ENCODE peak calls at places on chromosomes 2 and 18, in six cellular contexts. A, U, C, X, V and S are unnamed samples.
A peak's percentile ranks its signal among the peaks of the same experiment; 100 is the strongest.

GRCh38 chr2:183253441-183254130 is 129.3 kb downstream of the NUP35 start:
- DNase-seq in X (no peak), C (no peak), U (no peak), V (no peak), A (no peak), S (no peak)

GRCh38 chr2:223086360-223086981 is 34.5 kb downstream of the KCNE4 start:
- DNase-seq in X (no peak), A (no peak), U (no peak), C (no peak), V (peak; percentile 70), S (no peak)

GRCh38 chr2:45014016-45014702 is 4.9 kb upstream of the SIX2 start:
- DNase-seq in V (peak; percentile 20), C (peak; percentile 48), U (peak; percentile 43), X (no peak), A (no peak), S (no peak)

GRCh38 chr2:118814368-118814767 is 33.1 kb downstream of the EN1 start:
- DNase-seq in X (no peak), C (no peak), U (no peak), V (no peak), A (no peak), S (no peak)

GRCh38 chr18:50268022-50268747 is 1.9 kb upstream of the CFAP53 start:
- DNase-seq in V (peak; percentile 61), C (peak; percentile 60), A (peak; percentile 85), U (peak; percentile 78), X (peak; percentile 7), S (peak; percentile 83)

GRCh38 chr18:51370996-51371395 is 173.5 kb upstream of the MEX3C start:
- DNase-seq in C (no peak), U (no peak), X (no peak), A (no peak), V (no peak), S (no peak)

GRCh38 chr2:42063383-42064171 is 15.8 kb downstream of the PKDCC start:
- DNase-seq in V (peak; percentile 91), U (no peak), A (no peak), X (peak; percentile 91), C (no peak), S (no peak)

GRCh38 chr2:157442136-157442535 is 1.8 kb downstream of the CYTIP start:
- DNase-seq in X (no peak), U (no peak), A (no peak), V (no peak), C (no peak), S (no peak)

GRCh38 chr2:126913881-126914495 is 15.3 kb downstream of the TEX51 start:
- DNase-seq in U (no peak), C (no peak), A (peak; percentile 46), V (no peak), X (no peak), S (no peak)

GRCh38 chr18:48829443-48830149 is 121.2 kb downstream of the SMAD7 start:
- DNase-seq in A (peak; percentile 61), U (peak; percentile 25), V (no peak), C (no peak), X (no peak), S (no peak)

GRCh38 chr2:84022810-84023431 is 436.2 kb downstream of the SUCLG1 start:
- DNase-seq in C (no peak), V (peak; percentile 6), A (no peak), U (no peak), X (peak; percentile 60), S (no peak)

GRCh38 chr2:135650721-135651120 is 90.9 kb upstream of the UBXN4 start:
- DNase-seq in C (no peak), U (no peak), A (no peak), X (no peak), V (peak; percentile 18), S (no peak)

GRCh38 chr2:44075536-44075935 is 79.7 kb upstream of the LRPPRC start:
- DNase-seq in U (no peak), V (peak; percentile 44), X (peak; percentile 52), A (no peak), C (no peak), S (no peak)

GRCh38 chr18:78242307-78242643 is 737.3 kb upstream of the SALL3 start:
- DNase-seq in V (no peak), U (no peak), X (no peak), C (no peak), A (peak; percentile 76), S (no peak)

GRCh38 chr18:76351961-76352581 is 143.0 kb downstream of the ZNF516 start:
- DNase-seq in C (peak; percentile 15), A (peak; percentile 98), U (no peak), V (peak; percentile 66), X (peak; percentile 92), S (no peak)

GRCh38 chr18:67483952-67484351 is 32.6 kb downstream of the DSEL start:
- DNase-seq in C (no peak), U (no peak), V (no peak), X (no peak), A (no peak), S (no peak)

GRCh38 chr2:38171208-38171858 is 95.4 kb upstream of the CYP1B1 start:
- DNase-seq in X (no peak), U (no peak), A (no peak), V (peak; percentile 18), C (no peak), S (no peak)

GRCh38 chr2:42513252-42513918 is 19.6 kb upstream of the KCNG3 start:
- DNase-seq in X (peak; percentile 43), V (peak; percentile 38), C (peak; percentile 22), A (no peak), U (peak; percentile 37), S (no peak)

GRCh38 chr18:31248783-31249521 is 69.0 kb upstream of the DSG1 start:
- DNase-seq in V (peak; percentile 91), A (no peak), X (peak; percentile 18), C (no peak), U (no peak), S (no peak)

GRCh38 chr2:84904717-84905174 is 710 bp upstream of the TMSB10 start:
- DNase-seq in C (peak; percentile 50), V (peak; percentile 71), U (peak; percentile 83), A (peak; percentile 95), X (peak; percentile 55), S (no peak)

GRCh38 chr2:235911125-235911524 is 257.1 kb downstream of the GBX2 start:
- DNase-seq in C (no peak), V (no peak), A (no peak), U (no peak), X (no peak), S (no peak)

GRCh38 chr2:205883965-205884364 is 201.7 kb downstream of the NRP2 start:
- DNase-seq in A (no peak), X (no peak), V (no peak), C (no peak), U (no peak), S (no peak)

GRCh38 chr2:230413465-230413864 is 2.5 kb upstream of the SP100 start:
- DNase-seq in V (no peak), A (no peak), C (no peak), X (no peak), U (no peak), S (no peak)

GRCh38 chr2:127569274-127570065 is 34.0 kb downstream of the MYO7B start:
- DNase-seq in V (peak; percentile 83), X (peak; percentile 76), C (no peak), A (peak; percentile 59), U (no peak), S (no peak)

GRCh38 chr2:200373196-200373595 is 66.7 kb downstream of the SPATS2L start:
- DNase-seq in A (no peak), U (no peak), V (peak; percentile 33), C (no peak), X (no peak), S (no peak)
- H3K4me1 ChIP-seq in A (peaks cover 27% of the 10 kb centered on the region), U (peaks cover 17% of the 10 kb centered on the region), V (peaks cover 15% of the 10 kb centered on the region), C (peaks cover 27% of the 10 kb centered on the region), X (peaks cover 17% of the 10 kb centered on the region), S (peaks cover 49% of the 10 kb centered on the region)

DNA sequence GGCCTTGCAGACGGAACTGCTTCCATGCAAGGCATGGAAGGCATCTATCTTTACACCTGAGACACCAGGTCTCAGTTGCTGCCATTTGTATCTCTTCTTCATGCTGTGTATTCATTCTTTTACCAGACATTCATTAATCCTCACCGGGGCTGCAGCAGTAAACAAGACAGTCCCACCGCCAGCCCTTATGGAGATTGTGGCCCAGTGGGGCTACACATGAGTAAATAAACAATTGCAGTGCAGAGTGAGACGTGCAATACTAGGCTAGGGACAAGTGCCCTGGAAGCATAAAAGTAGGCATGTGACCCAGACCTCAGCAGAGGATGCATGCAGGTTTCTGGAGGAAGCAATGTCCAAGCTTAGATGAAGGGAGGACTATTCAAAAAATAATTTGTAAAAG is 497.6 kb upstream of the KLHL29 start:
- DNase-seq in A (no peak), U (no peak), X (no peak), V (no peak), C (no peak), S (no peak)
- H3K4me3 ChIP-seq in A (no peak overlapping the region), U (no peak overlapping the region), X (no peak overlapping the region), V (no peak overlapping the region), C (no peak overlapping the region), S (no peak overlapping the region)

GRCh38 chr2:46887028-46887885 is 28.3 kb downstream of the MCFD2 start:
- DNase-seq in V (peak; percentile 87), U (no peak), C (no peak), X (peak; percentile 60), A (peak; percentile 35), S (no peak)

GRCh38 chr2:46891956-46892553 is 23.6 kb downstream of the MCFD2 start:
- DNase-seq in A (no peak), V (no peak), X (no peak), C (no peak), U (no peak), S (no peak)

GRCh38 chr2:46885376-46885775 is 30.2 kb downstream of the MCFD2 start:
- DNase-seq in V (peak; percentile 87), A (peak; percentile 17), X (peak; percentile 80), U (no peak), C (no peak), S (no peak)

GRCh38 chr2:46886268-46887027 is 29.2 kb downstream of the MCFD2 start:
- DNase-seq in U (no peak), A (no peak), C (no peak), V (no peak), X (no peak), S (no peak)

DNA sequence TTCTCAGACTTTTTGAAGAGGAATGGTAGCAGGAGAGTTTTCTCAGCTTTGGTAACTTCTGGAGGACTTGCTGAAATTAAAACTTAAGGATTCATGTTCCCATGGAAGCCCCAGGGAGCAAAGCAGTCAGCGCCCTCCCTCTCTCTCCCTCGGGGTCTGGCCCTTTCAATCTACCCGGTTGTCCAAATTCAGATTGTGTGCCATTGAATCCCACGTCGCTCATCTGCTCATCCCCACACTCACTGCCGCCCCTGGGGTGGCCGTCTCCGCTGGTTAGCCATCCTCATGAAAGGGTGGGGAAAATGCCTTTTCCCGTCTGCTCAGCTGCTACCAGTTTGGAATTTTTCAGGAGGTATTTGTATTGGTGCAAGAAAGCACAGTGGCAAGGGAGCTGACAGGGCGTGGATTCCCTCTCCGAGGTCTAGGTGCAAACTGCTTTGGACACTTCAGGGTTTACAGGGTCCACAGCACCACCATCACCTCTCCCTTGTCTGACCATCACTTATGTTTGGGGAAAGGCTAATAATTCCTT is 27.1 kb downstream of the MCFD2 start:
- DNase-seq in V (no peak), U (no peak), A (peak; percentile 53), C (no peak), X (no peak), S (no peak)
- H3K4me1 ChIP-seq in V (peaks cover 20% of the 10 kb centered on the region), U (no peaks in the 10 kb centered on the region), A (peaks cover 7% of the 10 kb centered on the region), C (no peaks in the 10 kb centered on the region), X (peaks cover 22% of the 10 kb centered on the region), S (no peaks in the 10 kb centered on the region)

DNA sequence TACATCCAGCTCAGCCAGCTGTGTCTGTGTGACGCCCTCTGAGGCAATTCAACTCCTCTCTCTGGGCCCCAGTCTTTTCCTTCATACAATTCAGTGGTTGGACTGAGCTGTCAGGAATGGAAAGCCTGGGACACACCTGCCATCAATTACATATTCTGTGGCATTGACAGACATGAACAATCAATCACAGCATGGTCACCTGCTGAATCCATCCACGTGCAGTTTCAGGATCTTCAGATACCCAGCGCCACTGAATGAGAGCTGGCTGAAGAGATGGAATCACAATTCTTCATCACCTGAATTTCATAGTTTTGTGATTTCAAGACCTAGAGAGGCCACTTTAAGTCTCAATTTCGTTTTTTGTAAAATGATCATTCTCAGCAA is 5.1 kb downstream of the ADRA2B start:
- DNase-seq in U (no peak), X (no peak), C (no peak), V (no peak), A (peak; percentile 19), S (no peak)
- H3K4me3 ChIP-seq in U (no peak overlapping the region), X (no peak overlapping the region), C (no peak overlapping the region), V (no peak overlapping the region), A (no peak overlapping the region), S (no peak overlapping the region)